ENCODE peak calls at places on chromosome 7, in seven cellular contexts. W is BE2C, J is cardiac muscle cell, R is nephron progenitor cell, Z is GM23338, A is WERI-Rb-1, C is tibial artery. M is an unnamed sample.

GRCh38 chr7:150945853-150946825 is 32.0 kb downstream of the KCNH2 start:
- DNase-seq in Z (no peak), J (no peak), R (no peak), A (no peak), C (peak), W (peak), M (no peak)

GRCh38 chr7:139542308-139543151 is 19.0 kb downstream of the CLEC2L start:
- DNase-seq in A (no peak), R (no peak), W (no peak), Z (peak), J (no peak), C (no peak), M (no peak)

GRCh38 chr7:102064361-102065025 is 222.2 kb upstream of the SH2B2 start:
- DNase-seq in J (no peak), W (peak), A (no peak), Z (no peak), R (no peak), C (no peak), M (no peak)

GRCh38 chr7:69403169-69403568 is 195.1 kb upstream of the AUTS2 start:
- DNase-seq in W (peak), A (peak), R (peak), C (no peak), J (peak), Z (peak), M (peak)

GRCh38 chr7:40673285-40673684 is 538.5 kb downstream of the SUGCT start:
- DNase-seq in R (no peak), Z (no peak), A (no peak), J (no peak), W (no peak), C (no peak), M (no peak)

GRCh38 chr7:141534757-141535737 is 16.2 kb upstream of the AGK start:
- DNase-seq in R (no peak), J (no peak), Z (peak), A (no peak), W (no peak), C (no peak), M (no peak)

GRCh38 chr7:144391823-144392255 is 11.7 kb downstream of the NOBOX start:
- DNase-seq in A (no peak), Z (peak), C (no peak), W (no peak), J (peak), R (peak), M (peak)

GRCh38 chr7:140683657-140684056 is 10.9 kb downstream of the ADCK2 start:
- DNase-seq in J (no peak), A (no peak), C (peak), Z (no peak), W (no peak), R (no peak), M (peak)

GRCh38 chr7:98288064-98288823 is 6.8 kb downstream of the BRI3 start:
- DNase-seq in Z (no peak), C (no peak), A (no peak), R (no peak), W (no peak), J (no peak), M (no peak)

GRCh38 chr7:101009629-101010028 is 10.3 kb upstream of the MUC17 start:
- DNase-seq in R (no peak), Z (no peak), J (no peak), W (no peak), C (no peak), A (no peak), M (no peak)

GRCh38 chr7:112204072-112204775 is 2.0 kb downstream of the DOCK4 start:
- DNase-seq in Z (peak), J (no peak), A (peak), C (no peak), W (no peak), R (peak), M (no peak)

GRCh38 chr7:29806131-29806792 is at the start of gene WIPF3:
- DNase-seq in R (peak), Z (peak), J (peak), W (peak), C (peak), A (peak), M (peak)

GRCh38 chr7:106346678-106347217 is 62.0 kb upstream of the NAMPT start:
- DNase-seq in W (no peak), A (no peak), C (no peak), Z (no peak), J (no peak), R (no peak), M (peak)

GRCh38 chr7:93374345-93374940 is 142.3 kb downstream of the VPS50 start:
- DNase-seq in C (no peak), R (no peak), A (no peak), J (peak), Z (peak), W (no peak), M (peak)

GRCh38 chr7:4794591-4795350 is 19.3 kb downstream of the AP5Z1 start:
- DNase-seq in A (no peak), R (no peak), Z (no peak), J (no peak), W (no peak), C (no peak), M (no peak)

GRCh38 chr7:33494473-33494872 is 365.1 kb downstream of the BBS9 start:
- DNase-seq in W (no peak), C (no peak), R (no peak), Z (peak), J (no peak), A (no peak), M (no peak)

GRCh38 chr7:96061844-96062243 is 260.1 kb downstream of the SLC25A13 start:
- DNase-seq in R (no peak), A (no peak), C (no peak), J (no peak), Z (no peak), W (no peak), M (no peak)

GRCh38 chr7:45712872-45713668 is 138.9 kb downstream of the ADCY1 start:
- DNase-seq in A (no peak), C (peak), J (no peak), R (no peak), Z (no peak), W (no peak), M (no peak)

GRCh38 chr7:16299853-16300252 is 121.5 kb downstream of the CRPPA start:
- DNase-seq in W (no peak), Z (no peak), R (no peak), J (no peak), C (no peak), A (no peak), M (no peak)

GRCh38 chr7:30027065-30027456 is 559 bp upstream of the FKBP14 start:
- DNase-seq in W (peak), A (no peak), C (no peak), J (no peak), Z (no peak), R (no peak), M (peak)

GRCh38 chr7:90657481-90657880 is 61.4 kb downstream of the CDK14 start:
- DNase-seq in C (no peak), R (no peak), Z (no peak), J (no peak), W (no peak), A (no peak), M (no peak)

GRCh38 chr7:72538147-72538546 is 126.0 kb upstream of the CALN1 start:
- DNase-seq in C (no peak), W (no peak), R (no peak), Z (no peak), A (peak), J (no peak), M (no peak)

GRCh38 chr7:67552738-67553137 is 556.1 kb downstream of the TYW1 start:
- DNase-seq in R (no peak), W (no peak), Z (no peak), C (no peak), J (no peak), A (no peak), M (no peak)
- TF ChIP-seq CTCF in R (no peak), W (no peak), Z (no peak), C (no peak), J (no peak), A (no peak), M (no peak)

GRCh38 chr7:50564171-50564570 is 1.0 kb downstream of the DDC start:
- DNase-seq in A (no peak), R (no peak), C (no peak), W (no peak), Z (no peak), J (no peak), M (no peak)

GRCh38 chr7:50558380-50559051 is 6.7 kb downstream of the DDC start:
- DNase-seq in C (no peak), Z (no peak), A (no peak), W (peak), J (no peak), R (peak), M (no peak)

GRCh38 chr7:50562126-50562525 is 3.1 kb downstream of the DDC start:
- DNase-seq in W (peak), Z (peak), R (peak), J (no peak), C (no peak), A (peak), M (no peak)

GRCh38 chr7:50557114-50557513 is 8.1 kb downstream of the DDC start:
- DNase-seq in W (no peak), Z (no peak), R (no peak), C (no peak), A (no peak), J (no peak), M (no peak)

DNA sequence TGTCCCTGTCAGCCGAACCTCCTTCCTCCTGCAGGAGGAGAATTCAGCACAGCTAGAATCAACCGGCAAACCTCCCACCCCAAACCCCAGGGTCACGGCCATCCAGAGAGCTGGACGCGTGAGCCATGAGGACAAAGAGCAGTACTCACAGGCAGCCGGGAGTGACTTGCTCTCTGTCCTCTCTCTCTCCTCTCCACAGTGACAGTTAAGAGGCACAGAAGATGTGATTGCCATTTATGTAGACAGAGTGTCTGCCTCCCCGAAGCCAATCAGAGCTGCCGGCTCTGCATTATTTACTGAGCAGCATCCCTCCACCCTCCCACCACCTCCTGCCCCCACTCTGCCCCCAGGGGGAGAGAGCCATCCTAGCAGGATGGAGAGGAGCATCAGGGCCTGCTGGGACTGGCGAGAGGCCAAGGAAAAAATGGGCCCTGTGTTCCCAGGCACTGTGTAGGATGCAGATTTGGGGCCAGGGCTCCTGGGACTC is 4.3 kb downstream of the DDC start:
- DNase-seq in J (no peak), C (no peak), R (peak), W (peak), A (peak), Z (peak), M (no peak)
- TF ChIP-seq CTCF in J (no peak), C (no peak), R (no peak), W (peak), A (peak), Z (peak), M (no peak)

DNA sequence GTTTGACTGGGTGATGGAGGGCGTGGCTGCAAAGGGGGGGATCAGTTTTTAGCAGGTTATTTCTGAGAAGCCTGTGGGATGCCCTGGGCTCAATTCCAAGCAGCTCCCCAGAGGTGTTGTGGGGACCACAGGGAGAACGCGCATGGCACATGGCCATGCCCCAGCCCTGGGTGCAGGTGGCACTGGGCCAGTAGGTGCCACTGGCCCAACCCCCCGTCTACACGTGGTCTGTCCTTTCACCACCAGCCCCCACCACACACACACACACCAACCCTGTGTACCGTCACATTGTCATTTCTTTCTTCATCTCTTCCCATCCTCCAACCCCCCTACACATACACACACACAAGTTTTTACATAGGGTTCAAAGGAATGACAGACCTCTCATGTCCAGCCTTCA is 115.1 kb upstream of the STK17A start:
- DNase-seq in A (no peak), R (no peak), Z (no peak), C (no peak), W (no peak), J (no peak), M (no peak)
- TF ChIP-seq CTCF in A (no peak), R (no peak), Z (no peak), C (no peak), W (no peak), J (no peak), M (no peak)

GRCh38 chr7:55207423-55207822 is 157.7 kb upstream of the LANCL2 start:
- DNase-seq in R (no peak), J (no peak), Z (no peak), W (no peak), C (no peak), A (no peak), M (no peak)
- TF ChIP-seq CTCF in R (no peak), J (no peak), Z (no peak), W (no peak), C (no peak), A (no peak), M (no peak)

GRCh38 chr7:21167942-21168341 is 259.9 kb upstream of the SP4 start:
- DNase-seq in W (no peak), J (no peak), Z (no peak), C (no peak), A (no peak), R (no peak), M (no peak)
- TF ChIP-seq CTCF in W (no peak), J (no peak), Z (no peak), C (no peak), A (no peak), R (no peak), M (no peak)

DNA sequence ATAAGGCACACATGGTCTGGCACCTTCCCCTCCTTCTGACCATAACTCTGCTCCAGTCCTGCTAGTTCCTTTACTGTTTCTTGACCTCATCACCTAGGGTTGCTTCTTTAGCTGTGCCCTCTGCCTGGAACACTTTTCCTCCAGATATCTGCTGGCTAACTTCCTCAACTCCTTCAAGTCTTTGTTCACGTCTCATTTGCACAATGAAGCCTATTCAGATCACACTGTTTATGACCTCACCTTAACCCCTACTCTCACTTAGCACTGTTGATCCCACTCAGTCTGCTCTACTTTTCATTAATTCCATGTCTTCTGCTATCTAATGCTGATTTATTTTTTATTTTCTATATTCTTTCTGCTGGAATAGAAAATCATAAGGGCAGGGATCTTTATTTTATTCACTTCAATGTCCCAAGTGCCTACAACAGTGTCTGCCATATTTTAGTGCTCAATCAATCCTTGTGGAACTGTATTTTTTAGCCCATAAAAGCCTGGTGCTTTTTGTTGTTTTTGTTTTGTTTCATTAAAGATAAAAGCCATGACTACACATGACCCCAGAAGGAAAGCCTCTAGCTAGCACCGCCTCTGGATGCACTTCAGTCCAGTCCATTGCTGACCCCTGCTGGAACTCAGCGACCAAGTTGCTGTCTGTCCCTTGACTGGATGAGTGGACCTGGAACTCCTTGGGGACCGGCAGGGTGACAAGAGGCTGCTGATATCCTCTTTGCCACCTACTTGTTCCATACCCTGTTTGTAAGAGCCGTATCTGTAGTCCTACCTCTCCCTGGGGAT is 12.3 kb downstream of the KLF14 start:
- DNase-seq in A (peak), R (peak), Z (peak), W (peak), C (peak), J (peak), M (peak)
- TF ChIP-seq CTCF in A (peak), R (peak), Z (peak), W (peak), C (peak), J (peak), M (no peak)

DNA sequence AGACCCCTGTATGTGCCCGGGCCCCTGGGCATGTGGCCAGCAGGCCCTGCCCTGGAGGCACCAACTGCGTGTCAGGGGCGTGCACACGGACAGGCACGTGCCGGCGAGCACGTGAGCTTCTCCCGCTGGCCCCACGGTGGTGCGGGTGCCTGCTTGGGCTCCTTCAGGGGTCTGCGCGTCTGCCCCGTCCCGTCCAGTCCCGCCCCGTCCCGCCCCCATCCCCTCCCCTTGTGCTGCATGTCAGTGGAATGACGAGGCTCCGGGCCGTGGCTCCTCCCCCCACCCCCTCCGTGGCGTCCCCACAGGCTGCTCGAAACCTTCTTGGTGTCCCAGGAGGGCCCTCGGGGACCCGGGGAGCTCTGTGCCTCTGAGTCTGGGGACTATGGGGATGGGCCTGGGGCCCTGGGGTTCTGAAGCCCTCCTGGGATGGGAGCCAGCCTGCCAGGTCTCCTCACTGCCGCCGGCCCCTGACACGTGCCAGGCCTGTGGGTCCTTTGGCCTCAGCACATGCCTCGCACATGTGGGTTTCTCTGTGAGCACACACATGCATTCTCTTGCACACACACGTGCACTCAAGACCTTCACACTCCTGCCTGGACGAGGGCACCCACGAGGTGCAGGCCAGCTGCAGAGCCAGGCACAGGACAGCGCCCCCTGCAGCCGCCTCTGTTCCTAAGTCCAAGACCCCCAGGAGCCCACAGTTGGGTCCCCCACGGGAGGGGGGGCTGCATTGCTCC is 27.5 kb upstream of the AMZ1 start:
- DNase-seq in A (no peak), W (peak), J (no peak), C (no peak), Z (no peak), R (no peak), M (no peak)
- TF ChIP-seq CTCF in A (peak), W (peak), J (peak), C (no peak), Z (peak), R (peak), M (no peak)

DNA sequence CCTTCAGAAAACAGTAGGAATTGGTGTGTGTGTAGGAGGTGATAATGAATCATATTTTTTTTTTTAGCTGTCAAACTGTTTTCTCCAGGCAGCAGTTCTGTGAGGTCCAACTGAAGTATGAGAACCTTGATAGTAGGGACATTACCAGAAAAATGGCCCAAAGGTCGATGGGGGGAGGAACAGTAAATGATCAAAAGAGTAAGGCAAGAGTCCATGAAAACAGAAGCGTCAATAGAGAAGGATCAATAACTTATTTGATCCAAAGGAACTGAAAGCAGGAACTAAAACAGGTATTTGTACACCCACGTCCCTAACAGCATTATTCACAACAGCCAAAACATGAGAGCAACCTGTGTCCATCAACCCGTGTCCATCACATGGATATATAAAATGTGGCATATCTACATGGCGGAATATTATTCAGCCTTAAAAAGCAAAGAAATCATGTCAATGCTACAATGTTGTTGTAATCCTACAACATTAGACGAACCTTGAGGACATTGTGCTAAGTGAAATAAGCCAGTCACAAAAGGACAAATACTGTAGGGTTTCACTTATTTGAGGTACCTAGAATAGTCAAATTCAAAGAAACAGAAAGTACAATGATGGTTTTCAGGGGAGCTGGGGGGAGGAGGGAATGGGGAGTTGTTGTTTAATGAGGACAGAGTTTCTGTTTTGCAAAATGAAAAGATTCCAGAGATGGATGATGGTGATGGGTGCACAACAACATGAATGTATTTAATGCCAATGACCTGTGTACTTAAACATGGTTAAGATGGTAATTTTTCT is 214.0 kb upstream of the KLF14 start:
- DNase-seq in C (no peak), Z (no peak), W (no peak), J (no peak), R (no peak), A (no peak), M (no peak)
- TF ChIP-seq CTCF in C (no peak), Z (no peak), W (no peak), J (no peak), R (no peak), A (no peak), M (no peak)

GRCh38 chr7:66628361-66629221 is at the start of gene KCTD7:
- DNase-seq in W (peak), J (peak), A (peak), R (peak), C (peak), Z (peak), M (peak)
- TF ChIP-seq CTCF in W (no peak), J (no peak), A (no peak), R (no peak), C (peak), Z (no peak), M (no peak)